ENCODE peak calls at places on chromosomes 13 and 19, in seven cellular contexts. One of them, this sample, is unnamed.

GRCh38 chr19:41882568-41883462 is at the start of gene ARHGEF1:
- DNase-seq in stomach: peak; percentile 62
- DNase-seq in iPS DF 6.9: no peak
- DNase-seq in A549: no peak
- DNase-seq in heart left ventricle: peak; percentile 88
- DNase-seq in spleen: peak; percentile 96
- DNase-seq in CD4-positive, CD25-positive, alpha-beta regulatory T cell: peak; percentile 59
- DNase-seq in this sample: peak; percentile 40

GRCh38 chr13:100347941-100348340 is 240.6 kb downstream of the GGACT start:
- DNase-seq in spleen: no peak
- DNase-seq in iPS DF 6.9: no peak
- DNase-seq in heart left ventricle: no peak
- DNase-seq in A549: peak; percentile 21
- DNase-seq in CD4-positive, CD25-positive, alpha-beta regulatory T cell: no peak
- DNase-seq in stomach: no peak
- DNase-seq in this sample: peak; percentile 23

GRCh38 chr19:51439021-51439465 is 19.2 kb downstream of the SIGLEC8 start:
- DNase-seq in A549: no peak
- DNase-seq in CD4-positive, CD25-positive, alpha-beta regulatory T cell: no peak
- DNase-seq in spleen: peak; percentile 57
- DNase-seq in stomach: no peak
- DNase-seq in heart left ventricle: no peak
- DNase-seq in iPS DF 6.9: no peak
- DNase-seq in this sample: peak; percentile 26

GRCh38 chr19:16901491-16902175 is 12.8 kb downstream of the F2RL3 start:
- DNase-seq in A549: no peak
- DNase-seq in spleen: no peak
- DNase-seq in stomach: no peak
- DNase-seq in CD4-positive, CD25-positive, alpha-beta regulatory T cell: no peak
- DNase-seq in iPS DF 6.9: no peak
- DNase-seq in heart left ventricle: peak; percentile 26
- DNase-seq in this sample: no peak

GRCh38 chr19:7832009-7832408 is 2.0 kb downstream of the EVI5L start:
- DNase-seq in iPS DF 6.9: no peak
- DNase-seq in CD4-positive, CD25-positive, alpha-beta regulatory T cell: no peak
- DNase-seq in A549: no peak
- DNase-seq in spleen: peak; percentile 79
- DNase-seq in stomach: no peak
- DNase-seq in heart left ventricle: peak; percentile 45
- DNase-seq in this sample: no peak

GRCh38 chr19:14048439-14049153 is 13.3 kb downstream of the PALM3 start:
- DNase-seq in CD4-positive, CD25-positive, alpha-beta regulatory T cell: peak; percentile 59
- DNase-seq in A549: peak; percentile 44
- DNase-seq in stomach: peak; percentile 65
- DNase-seq in iPS DF 6.9: no peak
- DNase-seq in spleen: peak; percentile 90
- DNase-seq in heart left ventricle: peak; percentile 76
- DNase-seq in this sample: peak; percentile 45

GRCh38 chr19:35118268-35119026 is 2.8 kb downstream of the FXYD3 start:
- DNase-seq in spleen: no peak
- DNase-seq in CD4-positive, CD25-positive, alpha-beta regulatory T cell: no peak
- DNase-seq in stomach: peak; percentile 71
- DNase-seq in A549: no peak
- DNase-seq in iPS DF 6.9: no peak
- DNase-seq in heart left ventricle: no peak
- DNase-seq in this sample: no peak

GRCh38 chr19:48102870-48103751 is 7.5 kb downstream of the PLA2G4C start:
- DNase-seq in A549: peak; percentile 76
- DNase-seq in CD4-positive, CD25-positive, alpha-beta regulatory T cell: no peak
- DNase-seq in heart left ventricle: no peak
- DNase-seq in iPS DF 6.9: peak; percentile 52
- DNase-seq in spleen: no peak
- DNase-seq in stomach: no peak
- DNase-seq in this sample: peak; percentile 53

GRCh38 chr19:48724796-48725753 is 5.5 kb upstream of the MAMSTR start:
- DNase-seq in stomach: no peak
- DNase-seq in A549: peak; percentile 84
- DNase-seq in spleen: no peak
- DNase-seq in CD4-positive, CD25-positive, alpha-beta regulatory T cell: no peak
- DNase-seq in heart left ventricle: no peak
- DNase-seq in iPS DF 6.9: no peak
- DNase-seq in this sample: peak; percentile 98

GRCh38 chr19:33391631-33392249 is 18.2 kb downstream of the CEBPG start:
- DNase-seq in CD4-positive, CD25-positive, alpha-beta regulatory T cell: no peak
- DNase-seq in spleen: no peak
- DNase-seq in stomach: no peak
- DNase-seq in heart left ventricle: peak; percentile 51
- DNase-seq in A549: no peak
- DNase-seq in iPS DF 6.9: no peak
- DNase-seq in this sample: no peak
- H3K4me1 ChIP-seq in CD4-positive, CD25-positive, alpha-beta regulatory T cell: no peaks in the 10 kb centered on the region
- H3K4me1 ChIP-seq in spleen: peaks cover 35% of the 10 kb centered on the region
- H3K4me1 ChIP-seq in stomach: peaks cover 88% of the 10 kb centered on the region
- H3K4me1 ChIP-seq in heart left ventricle: peaks cover 56% of the 10 kb centered on the region
- H3K4me1 ChIP-seq in A549: peaks cover 30% of the 10 kb centered on the region
- H3K4me1 ChIP-seq in iPS DF 6.9: peaks cover 3% of the 10 kb centered on the region
- H3K4me1 ChIP-seq in this sample: no peaks in the 10 kb centered on the region

GRCh38 chr19:39379865-39380399 is 11.0 kb downstream of the PAF1 start:
- DNase-seq in heart left ventricle: no peak
- DNase-seq in iPS DF 6.9: no peak
- DNase-seq in stomach: no peak
- DNase-seq in spleen: no peak
- DNase-seq in CD4-positive, CD25-positive, alpha-beta regulatory T cell: no peak
- DNase-seq in A549: no peak
- DNase-seq in this sample: no peak

GRCh38 chr19:39382991-39383828 is 7.7 kb downstream of the PAF1 start:
- DNase-seq in heart left ventricle: no peak
- DNase-seq in A549: no peak
- DNase-seq in CD4-positive, CD25-positive, alpha-beta regulatory T cell: no peak
- DNase-seq in spleen: no peak
- DNase-seq in stomach: no peak
- DNase-seq in iPS DF 6.9: no peak
- DNase-seq in this sample: no peak

GRCh38 chr19:39384839-39385568 is 5.9 kb downstream of the PAF1 start:
- DNase-seq in iPS DF 6.9: no peak
- DNase-seq in CD4-positive, CD25-positive, alpha-beta regulatory T cell: no peak
- DNase-seq in stomach: no peak
- DNase-seq in heart left ventricle: no peak
- DNase-seq in A549: no peak
- DNase-seq in spleen: no peak
- DNase-seq in this sample: no peak

GRCh38 chr19:39380521-39381502 is 10.1 kb downstream of the PAF1 start:
- DNase-seq in iPS DF 6.9: no peak
- DNase-seq in heart left ventricle: no peak
- DNase-seq in CD4-positive, CD25-positive, alpha-beta regulatory T cell: no peak
- DNase-seq in stomach: no peak
- DNase-seq in A549: no peak
- DNase-seq in spleen: no peak
- DNase-seq in this sample: no peak

GRCh38 chr19:39381910-39382611 is 8.8 kb downstream of the PAF1 start:
- DNase-seq in stomach: no peak
- DNase-seq in heart left ventricle: no peak
- DNase-seq in spleen: no peak
- DNase-seq in CD4-positive, CD25-positive, alpha-beta regulatory T cell: no peak
- DNase-seq in A549: no peak
- DNase-seq in iPS DF 6.9: no peak
- DNase-seq in this sample: no peak
- H3K27ac ChIP-seq in stomach: no peak overlapping the region
- H3K27ac ChIP-seq in heart left ventricle: no peak overlapping the region
- H3K27ac ChIP-seq in spleen: no peak overlapping the region
- H3K27ac ChIP-seq in CD4-positive, CD25-positive, alpha-beta regulatory T cell: no peak overlapping the region
- H3K27ac ChIP-seq in A549: no peak overlapping the region
- H3K27ac ChIP-seq in iPS DF 6.9: no peak overlapping the region
- H3K27ac ChIP-seq in this sample: no peak overlapping the region

GRCh38 chr19:43957891-43958290 is 6.9 kb downstream of the ZNF221 start:
- DNase-seq in stomach: no peak
- DNase-seq in iPS DF 6.9: no peak
- DNase-seq in CD4-positive, CD25-positive, alpha-beta regulatory T cell: no peak
- DNase-seq in A549: no peak
- DNase-seq in spleen: no peak
- DNase-seq in heart left ventricle: no peak
- DNase-seq in this sample: peak; percentile 15
- H3K9me3 ChIP-seq in stomach: peaks cover 99% of the 10 kb centered on the region
- H3K9me3 ChIP-seq in iPS DF 6.9: peaks cover 6% of the 10 kb centered on the region
- H3K9me3 ChIP-seq in CD4-positive, CD25-positive, alpha-beta regulatory T cell: peaks cover 40% of the 10 kb centered on the region
- H3K9me3 ChIP-seq in A549: peaks cover 88% of the 10 kb centered on the region
- H3K9me3 ChIP-seq in spleen: peaks cover 100% of the 10 kb centered on the region
- H3K9me3 ChIP-seq in heart left ventricle: peaks cover 42% of the 10 kb centered on the region
- H3K9me3 ChIP-seq in this sample: peaks cover 3% of the 10 kb centered on the region

DNA sequence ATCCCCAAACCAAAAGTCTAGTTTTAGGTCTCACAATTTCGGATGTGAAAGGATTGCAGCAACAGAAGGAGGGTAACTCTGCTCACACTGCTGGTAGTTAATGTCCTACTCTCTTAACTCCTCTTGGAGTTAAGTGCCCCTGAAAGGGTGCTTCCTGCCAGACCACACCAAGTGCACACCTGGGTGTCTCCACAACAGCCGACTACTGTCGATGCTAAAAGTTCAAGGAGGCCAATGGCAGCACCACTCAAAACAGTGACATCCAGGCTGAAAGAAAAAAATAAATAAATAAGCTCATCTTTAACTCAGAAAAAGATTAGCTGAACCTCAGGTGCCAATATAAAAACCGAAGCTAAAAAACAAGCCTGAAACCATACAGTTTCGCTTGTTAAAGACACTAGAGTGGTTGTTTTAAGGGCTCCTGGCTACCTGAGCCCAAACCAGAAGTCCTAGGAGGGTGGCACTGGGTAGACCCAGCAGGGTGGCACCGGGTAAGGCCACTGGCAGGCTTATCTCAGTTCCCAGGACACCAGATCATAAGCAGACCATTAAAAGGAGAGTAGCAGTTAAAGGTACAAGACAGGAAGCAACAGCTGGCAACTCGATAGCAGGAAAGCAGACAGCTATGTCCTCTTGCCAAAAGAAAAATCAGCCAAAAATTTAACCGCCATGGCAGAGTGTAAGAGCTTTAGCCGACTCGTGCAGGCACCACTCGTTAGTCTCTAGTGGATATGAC is 39.3 kb downstream of the BRD4 start:
- DNase-seq in spleen: peak; percentile 39
- DNase-seq in A549: no peak
- DNase-seq in stomach: no peak
- DNase-seq in CD4-positive, CD25-positive, alpha-beta regulatory T cell: no peak
- DNase-seq in heart left ventricle: no peak
- DNase-seq in iPS DF 6.9: no peak
- DNase-seq in this sample: no peak
- H3K4me1 ChIP-seq in spleen: peaks cover 99% of the 10 kb centered on the region
- H3K4me1 ChIP-seq in A549: peaks cover 82% of the 10 kb centered on the region
- H3K4me1 ChIP-seq in stomach: peaks cover 100% of the 10 kb centered on the region
- H3K4me1 ChIP-seq in CD4-positive, CD25-positive, alpha-beta regulatory T cell: peaks cover 98% of the 10 kb centered on the region
- H3K4me1 ChIP-seq in heart left ventricle: peaks cover 82% of the 10 kb centered on the region
- H3K4me1 ChIP-seq in iPS DF 6.9: peaks cover 8% of the 10 kb centered on the region
- H3K4me1 ChIP-seq in this sample: peaks cover 90% of the 10 kb centered on the region

DNA sequence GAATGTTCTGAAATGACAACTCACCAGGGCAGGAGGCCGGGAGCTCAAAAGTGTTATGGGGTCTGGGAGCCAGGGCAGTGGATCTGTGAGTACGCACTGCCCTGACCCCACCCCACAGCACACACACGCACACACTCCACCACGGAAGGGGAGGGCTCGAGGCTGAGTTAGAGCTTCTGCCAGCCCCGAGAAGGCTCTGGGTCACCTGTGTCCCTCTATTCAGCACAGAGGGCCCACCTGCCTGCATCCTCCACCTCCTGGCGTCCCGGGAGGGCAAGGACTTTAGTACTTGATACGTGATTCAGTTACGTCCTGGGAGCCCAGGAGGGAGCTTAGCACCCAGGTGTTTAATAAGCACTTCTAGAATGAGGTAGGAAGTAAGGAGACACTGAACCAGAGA is 190.0 kb upstream of the GPR12 start:
- DNase-seq in spleen: no peak
- DNase-seq in stomach: no peak
- DNase-seq in CD4-positive, CD25-positive, alpha-beta regulatory T cell: no peak
- DNase-seq in iPS DF 6.9: no peak
- DNase-seq in heart left ventricle: no peak
- DNase-seq in A549: no peak
- DNase-seq in this sample: no peak
- H3K27ac ChIP-seq in spleen: no peak overlapping the region
- H3K27ac ChIP-seq in stomach: peak overlapping the region; percentile 60
- H3K27ac ChIP-seq in CD4-positive, CD25-positive, alpha-beta regulatory T cell: no peak overlapping the region
- H3K27ac ChIP-seq in iPS DF 6.9: no peak overlapping the region
- H3K27ac ChIP-seq in heart left ventricle: no peak overlapping the region
- H3K27ac ChIP-seq in A549: no peak overlapping the region
- H3K27ac ChIP-seq in this sample: no peak overlapping the region

GRCh38 chr19:11781295-11782057 is 14.7 kb downstream of the ZNF441 start:
- DNase-seq in CD4-positive, CD25-positive, alpha-beta regulatory T cell: no peak
- DNase-seq in heart left ventricle: no peak
- DNase-seq in A549: no peak
- DNase-seq in stomach: no peak
- DNase-seq in spleen: no peak
- DNase-seq in iPS DF 6.9: no peak
- DNase-seq in this sample: no peak

GRCh38 chr19:11787536-11787935 is 10.8 kb upstream of the ZNF491 start:
- DNase-seq in spleen: no peak
- DNase-seq in heart left ventricle: no peak
- DNase-seq in A549: no peak
- DNase-seq in CD4-positive, CD25-positive, alpha-beta regulatory T cell: no peak
- DNase-seq in stomach: no peak
- DNase-seq in iPS DF 6.9: no peak
- DNase-seq in this sample: no peak

GRCh38 chr19:11784356-11784755 is 14.0 kb upstream of the ZNF491 start:
- DNase-seq in CD4-positive, CD25-positive, alpha-beta regulatory T cell: no peak
- DNase-seq in heart left ventricle: no peak
- DNase-seq in spleen: no peak
- DNase-seq in A549: no peak
- DNase-seq in stomach: no peak
- DNase-seq in iPS DF 6.9: no peak
- DNase-seq in this sample: no peak

GRCh38 chr19:11780431-11781020 is 13.7 kb downstream of the ZNF441 start:
- DNase-seq in iPS DF 6.9: no peak
- DNase-seq in heart left ventricle: no peak
- DNase-seq in spleen: no peak
- DNase-seq in stomach: no peak
- DNase-seq in A549: no peak
- DNase-seq in CD4-positive, CD25-positive, alpha-beta regulatory T cell: no peak
- DNase-seq in this sample: no peak

DNA sequence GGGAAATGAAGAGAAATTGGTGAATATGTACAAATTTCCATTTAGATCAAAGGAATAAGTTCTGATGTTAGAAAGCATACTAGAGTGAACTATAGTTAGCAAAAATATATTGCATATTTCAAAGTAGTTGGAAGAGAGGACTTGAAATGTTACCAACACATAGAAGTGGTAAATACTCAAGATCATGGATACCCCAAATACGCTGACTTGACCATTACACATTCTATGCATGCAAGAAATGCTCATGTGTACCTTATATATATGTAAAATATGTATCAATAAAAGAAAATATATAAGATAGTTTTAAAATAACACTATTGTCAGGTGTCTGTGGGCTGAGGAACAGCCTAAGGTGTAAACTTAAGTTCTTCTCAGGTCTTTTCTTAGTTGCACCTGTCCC is 14.6 kb upstream of the ZNF491 start:
- DNase-seq in heart left ventricle: no peak
- DNase-seq in stomach: no peak
- DNase-seq in iPS DF 6.9: no peak
- DNase-seq in A549: no peak
- DNase-seq in CD4-positive, CD25-positive, alpha-beta regulatory T cell: no peak
- DNase-seq in spleen: no peak
- DNase-seq in this sample: no peak
- H3K9me3 ChIP-seq in heart left ventricle: peaks cover 47% of the 10 kb centered on the region
- H3K9me3 ChIP-seq in stomach: peaks cover 100% of the 10 kb centered on the region
- H3K9me3 ChIP-seq in iPS DF 6.9: no peaks in the 10 kb centered on the region
- H3K9me3 ChIP-seq in A549: peaks cover 10% of the 10 kb centered on the region
- H3K9me3 ChIP-seq in CD4-positive, CD25-positive, alpha-beta regulatory T cell: peaks cover 97% of the 10 kb centered on the region
- H3K9me3 ChIP-seq in spleen: peaks cover 100% of the 10 kb centered on the region
- H3K9me3 ChIP-seq in this sample: peaks cover 4% of the 10 kb centered on the region